ENCODE peak calls at places on chromosomes 4 and X, in five cellular contexts. V is SK-N-SH, Z is IMR-90, D is HepG2, C is GM12878. X is an unnamed sample.

GRCh38 chr4:88569944-88570455 is 22.3 kb upstream of the HERC3 start:
- DNase-seq in V (no peak), Z (no peak), C (no peak), D (no peak), X (no peak)

GRCh38 chrX:46574337-46574940 is 874 bp downstream of the CHST7 start:
- DNase-seq in D (peak), Z (no peak), C (no peak), V (peak), X (no peak)

GRCh38 chr4:52248836-52249235 is 197.7 kb downstream of the SPATA18 start:
- DNase-seq in D (no peak), C (no peak), Z (no peak), V (no peak), X (no peak)

GRCh38 chrX:3939967-3940610 is 226.6 kb upstream of the PRKX start:
- DNase-seq in Z (peak), D (no peak), C (no peak), V (peak), X (peak)

GRCh38 chr4:21452931-21453330 is 495.6 kb downstream of the KCNIP4 start:
- DNase-seq in V (no peak), C (no peak), D (no peak), Z (no peak), X (no peak)

GRCh38 chrX:132648870-132649269 is 160.0 kb upstream of the MBNL3 start:
- DNase-seq in V (no peak), C (no peak), D (no peak), Z (peak), X (no peak)

GRCh38 chrX:10932842-10933440 is 178.2 kb upstream of the HCCS start:
- DNase-seq in Z (peak), D (no peak), V (peak), C (no peak), X (no peak)

GRCh38 chrX:154030266-154030665 is 10.6 kb upstream of the IRAK1 start:
- DNase-seq in C (no peak), Z (no peak), D (no peak), V (no peak), X (no peak)

GRCh38 chr4:128153795-128154194 is 92.7 kb downstream of the LARP1B start:
- DNase-seq in V (no peak), D (no peak), C (no peak), Z (no peak), X (no peak)

GRCh38 chr4:101414496-101414895 is 67.2 kb upstream of the PPP3CA start:
- DNase-seq in D (no peak), Z (no peak), V (no peak), C (no peak), X (no peak)

GRCh38 chr4:54005475-54005874 is 58.9 kb downstream of the CHIC2 start:
- DNase-seq in C (no peak), V (no peak), Z (peak), D (no peak), X (no peak)

GRCh38 chr4:66252291-66252690 is 582.0 kb upstream of the EPHA5 start:
- DNase-seq in D (no peak), C (no peak), Z (no peak), V (no peak), X (no peak)

GRCh38 chr4:125590158-125590557 is 275.4 kb downstream of the FAT4 start:
- DNase-seq in Z (no peak), C (no peak), V (no peak), D (peak), X (no peak)

GRCh38 chr4:176778063-176778462 is 14.7 kb downstream of the VEGFC start:
- DNase-seq in V (no peak), C (no peak), Z (peak), D (no peak), X (no peak)

GRCh38 chrX:153459976-153460375 is 10.4 kb downstream of the HAUS7 start:
- DNase-seq in Z (peak), V (no peak), D (peak), C (no peak), X (no peak)

GRCh38 chr4:109996531-109996930 is 83.8 kb downstream of the EGF start:
- DNase-seq in D (no peak), V (no peak), Z (no peak), C (no peak), X (no peak)

GRCh38 chr4:87071401-87071800 is 136.6 kb downstream of the AFF1 start:
- DNase-seq in C (no peak), Z (no peak), D (no peak), V (no peak), X (no peak)

GRCh38 chr4:120070191-120070590 is 3.5 kb upstream of the MAD2L1 start:
- DNase-seq in D (no peak), Z (peak), V (no peak), C (no peak), X (no peak)

GRCh38 chr4:83285022-83285387 is 407 bp upstream of the COQ2 start:
- DNase-seq in V (peak), C (no peak), D (no peak), Z (peak), X (peak)

GRCh38 chrX:15985937-15986336 is 131.3 kb upstream of the AP1S2 start:
- DNase-seq in V (no peak), C (no peak), D (no peak), Z (no peak), X (no peak)

GRCh38 chrX:152893631-152894610 is 3.9 kb upstream of the ZNF185 start:
- DNase-seq in C (no peak), Z (no peak), D (no peak), V (no peak), X (no peak)

GRCh38 chr4:124275-125081 is at the start of gene ZNF718:
- DNase-seq in C (peak), V (peak), Z (peak), D (no peak), X (peak)

GRCh38 chrX:9897761-9898161 is 69.4 kb upstream of the CLDN34 start:
- DNase-seq in V (no peak), Z (peak), D (no peak), C (no peak), X (no peak)

GRCh38 chr4:147581601-147582350 is 35.4 kb upstream of the TMEM184C start:
- DNase-seq in C (no peak), Z (peak), D (no peak), V (no peak), X (peak)

GRCh38 chrX:9859711-9860555 is 73.7 kb downstream of the SHROOM2 start:
- DNase-seq in D (no peak), C (no peak), Z (peak), V (no peak), X (no peak)

GRCh38 chr4:149048451-149049143 is 606.4 kb upstream of the NR3C2 start:
- DNase-seq in C (no peak), V (no peak), Z (no peak), D (no peak), X (no peak)

GRCh38 chrX:45621356-45622041 is 420.8 kb upstream of the DIPK2B start:
- DNase-seq in V (no peak), C (no peak), D (no peak), Z (peak), X (no peak)

GRCh38 chr4:170386511-170386910 is 296.8 kb upstream of the AADAT start:
- DNase-seq in V (no peak), D (no peak), Z (no peak), C (no peak), X (no peak)

GRCh38 chr4:146510942-146511341 is 10.8 kb downstream of the SLC10A7 start:
- DNase-seq in C (no peak), Z (no peak), V (no peak), D (no peak), X (no peak)

GRCh38 chr4:146508229-146508939 is 13.4 kb downstream of the SLC10A7 start:
- DNase-seq in Z (no peak), D (no peak), V (no peak), C (no peak), X (no peak)

GRCh38 chr4:146507607-146508006 is 14.1 kb downstream of the SLC10A7 start:
- DNase-seq in D (no peak), V (no peak), Z (peak), C (no peak), X (no peak)

GRCh38 chr4:146511381-146511780 is 10.4 kb downstream of the SLC10A7 start:
- DNase-seq in V (no peak), Z (no peak), D (no peak), C (no peak), X (peak)

DNA sequence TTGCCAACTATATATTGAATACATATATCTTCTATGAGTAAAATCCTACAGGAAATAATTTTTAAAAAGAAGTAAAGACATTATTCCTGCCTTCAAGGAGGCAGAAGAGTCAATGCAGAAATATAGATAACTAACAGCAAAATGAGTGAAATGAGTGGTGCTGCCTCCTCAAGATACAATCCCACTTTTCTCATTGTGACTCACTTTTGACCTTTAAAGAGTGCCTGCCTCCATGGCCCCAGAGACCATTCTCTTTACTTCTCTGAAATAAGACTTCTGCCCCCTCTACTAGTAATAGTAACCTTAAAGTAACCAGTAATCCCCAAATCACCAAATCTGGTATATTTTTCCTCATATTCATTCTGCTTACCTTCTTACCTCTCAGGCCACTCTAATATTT is 15.5 kb downstream of the SLC10A7 start:
- DNase-seq in Z (no peak), V (no peak), D (no peak), C (no peak), X (peak)
- TF ChIP-seq MXI1 in Z (no peak), V (no peak), D (no peak), C (no peak), X (no peak)

GRCh38 chr4:2046031-2046961 is 12.8 kb upstream of the NAT8L start:
- DNase-seq in D (no peak), V (peak), C (no peak), Z (no peak), X (no peak)
- TF ChIP-seq MXI1 in D (no peak), V (no peak), C (no peak), Z (no peak), X (no peak)

GRCh38 chr4:143184503-143185252 is at the start of gene USP38:
- DNase-seq in D (peak), Z (peak), V (peak), C (peak), X (peak)
- TF ChIP-seq MXI1 in D (peak), Z (no peak), V (peak), C (peak), X (no peak)

GRCh38 chr4:156970501-156971167 is 965 bp downstream of the PDGFC start:
- DNase-seq in Z (peak), V (peak), D (peak), C (no peak), X (no peak)

GRCh38 chr4:156972370-156972980 is 876 bp upstream of the PDGFC start:
- DNase-seq in D (no peak), Z (peak), V (no peak), C (no peak), X (no peak)

GRCh38 chr4:156971623-156972369 is at the start of gene PDGFC:
- DNase-seq in D (peak), Z (peak), V (peak), C (no peak), X (peak)

GRCh38 chr4:156969136-156969535 is 2.5 kb downstream of the PDGFC start:
- DNase-seq in D (no peak), V (no peak), Z (no peak), C (no peak), X (no peak)

DNA sequence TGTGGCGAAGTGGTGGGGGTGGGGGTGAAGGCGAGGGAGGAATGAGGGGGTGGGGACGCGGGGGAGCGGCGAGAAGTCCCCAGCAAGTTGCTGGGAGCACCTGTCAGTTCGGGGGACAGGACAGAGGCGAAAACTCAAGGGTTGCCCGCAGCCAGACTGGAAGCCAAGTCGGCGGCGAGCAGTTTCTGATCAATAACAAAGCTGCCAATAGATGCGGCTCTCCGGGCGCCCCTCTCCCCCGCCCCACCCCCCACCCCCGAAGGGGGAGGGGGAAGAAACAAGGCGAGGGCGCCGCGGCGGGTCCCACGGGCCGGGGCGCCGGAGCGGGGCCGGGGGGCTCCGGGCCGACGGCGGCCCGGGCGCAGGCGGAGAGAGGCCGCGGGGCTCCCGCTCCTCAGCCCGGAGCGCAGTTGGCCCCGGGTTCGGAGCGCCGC is 414 bp downstream of the PDGFC start:
- DNase-seq in Z (no peak), C (no peak), V (peak), D (no peak), X (no peak)
- TF ChIP-seq MXI1 in Z (no peak), C (no peak), V (no peak), D (no peak), X (no peak)